ENCODE peak calls at places on chromosomes 1 and 21, in six cellular contexts. D is stimulated activated CD8-positive, alpha-beta memory T cell treated with anti-CD3 and anti-CD28 coated beads, Interleukin-15, amount 100 ng/mL, for 4 hours; Z is HT1080; X is right cardiac atrium; K is EL; U is astrocyte of the spinal cord. S is an unnamed sample.

GRCh38 chr1:114003431-114003830 is 24.2 kb downstream of the OLFML3 start:
- DNase-seq in D (no peak), Z (no peak), X (no peak), K (no peak), U (no peak), S (no peak)

GRCh38 chr1:15304708-15305326 is 57.8 kb downstream of the FHAD1 start:
- DNase-seq in D (peak; percentile 25), Z (no peak), X (peak; percentile 63), K (peak; percentile 43), U (peak; percentile 27), S (peak; percentile 51)

GRCh38 chr1:63322944-63323865 is 838 bp downstream of the FOXD3 start:
- DNase-seq in D (no peak), Z (no peak), X (no peak), K (peak; percentile 37), U (no peak), S (no peak)

GRCh38 chr1:180040034-180040433 is 85.4 kb downstream of the CEP350 start:
- DNase-seq in D (no peak), Z (peak; percentile 91), X (no peak), K (peak; percentile 89), U (peak; percentile 63), S (no peak)

GRCh38 chr1:58887059-58887458 is 103.2 kb upstream of the JUN start:
- DNase-seq in D (no peak), Z (no peak), X (no peak), K (peak; percentile 47), U (no peak), S (no peak)

GRCh38 chr1:226541631-226542622 is 6.6 kb upstream of the STUM start:
- DNase-seq in D (no peak), Z (no peak), X (peak; percentile 51), K (no peak), U (no peak), S (peak; percentile 45)

GRCh38 chr1:165496493-165496892 is 47.3 kb upstream of the LRRC52 start:
- DNase-seq in D (no peak), Z (no peak), X (no peak), K (no peak), U (no peak), S (no peak)

GRCh38 chr1:169102567-169102966 is 3.9 kb upstream of the ATP1B1 start:
- DNase-seq in D (no peak), Z (peak; percentile 86), X (peak; percentile 33), K (peak; percentile 76), U (peak; percentile 88), S (no peak)

GRCh38 chr1:8992936-8993687 is 33.1 kb downstream of the SLC2A7 start:
- DNase-seq in D (no peak), Z (no peak), X (no peak), K (no peak), U (no peak), S (no peak)

GRCh38 chr1:77688939-77689338 is 6.5 kb upstream of the ZZZ3 start:
- DNase-seq in D (no peak), Z (no peak), X (no peak), K (no peak), U (no peak), S (no peak)

GRCh38 chr1:82567308-82567707 is 766.6 kb downstream of the ADGRL2 start:
- DNase-seq in D (no peak), Z (no peak), X (no peak), K (no peak), U (peak; percentile 16), S (no peak)

GRCh38 chr1:1085171-1085841 is 11.2 kb upstream of the RNF223 start:
- DNase-seq in D (no peak), Z (no peak), X (no peak), K (no peak), U (no peak), S (no peak)

GRCh38 chr1:41416552-41417334 is 55.5 kb downstream of the FOXO6 start:
- DNase-seq in D (peak; percentile 21), Z (peak; percentile 76), X (peak; percentile 60), K (peak; percentile 80), U (peak; percentile 66), S (peak; percentile 61)

GRCh38 chr1:2046953-2047748 is 3.1 kb upstream of the PRKCZ start:
- DNase-seq in D (no peak), Z (no peak), X (no peak), K (no peak), U (no peak), S (no peak)

GRCh38 chr1:46903481-46903880 is 37.8 kb downstream of the CYP4A11 start:
- DNase-seq in D (no peak), Z (no peak), X (no peak), K (no peak), U (no peak), S (no peak)

GRCh38 chr1:42953182-42954180 is 5.2 kb downstream of the SLC2A1 start:
- DNase-seq in D (no peak), Z (no peak), X (no peak), K (no peak), U (no peak), S (no peak)

GRCh38 chr21:38323721-38324591 is 67.2 kb downstream of the KCNJ15 start:
- DNase-seq in D (no peak), Z (peak; percentile 99), X (no peak), K (peak; percentile 90), U (peak; percentile 98), S (no peak)

GRCh38 chr1:21852282-21853129 is 40.4 kb downstream of the LDLRAD2 start:
- DNase-seq in D (no peak), Z (no peak), X (no peak), K (no peak), U (no peak), S (no peak)

GRCh38 chr1:246040200-246040890 is 466.7 kb downstream of the SMYD3 start:
- DNase-seq in D (no peak), Z (no peak), X (no peak), K (no peak), U (no peak), S (no peak)

GRCh38 chr1:188166654-188167053 is 1337.9 kb downstream of the PLA2G4A start:
- DNase-seq in D (no peak), Z (no peak), X (no peak), K (no peak), U (no peak), S (no peak)

GRCh38 chr1:42170779-42171621 is 6.5 kb upstream of the GUCA2A start:
- DNase-seq in D (no peak), Z (no peak), X (no peak), K (no peak), U (no peak), S (no peak)

GRCh38 chr1:19866758-19867157 is 15.4 kb upstream of the OTUD3 start:
- DNase-seq in D (no peak), Z (peak; percentile 56), X (no peak), K (peak; percentile 47), U (no peak), S (no peak)